ENCODE peak calls at places on chromosome 17, in nine cellular contexts. Q, N, S, E, R, Y, X, A and I are unnamed samples.

GRCh38 chr17:83171661-83172060 is 92.3 kb downstream of the METRNL start:
- DNase-seq in Y (no peak), E (no peak), Q (no peak), R (no peak), A (no peak), N (peak; percentile 72), S (no peak), X (no peak), I (peak; percentile 43)

GRCh38 chr17:38584350-38584925 is 21.3 kb downstream of the SRCIN1 start:
- DNase-seq in S (peak; percentile 34), Y (peak; percentile 87), X (peak; percentile 74), N (no peak), Q (peak; percentile 24), E (peak; percentile 27), A (peak; percentile 32), R (no peak), I (peak; percentile 60)

GRCh38 chr17:76781056-76781982 is 43.4 kb downstream of the MFSD11 start:
- DNase-seq in N (no peak), X (no peak), E (no peak), A (no peak), Y (no peak), S (no peak), Q (no peak), R (no peak), I (no peak)

GRCh38 chr17:50658602-50659001 is 23.9 kb downstream of the ABCC3 start:
- DNase-seq in R (no peak), N (no peak), S (no peak), E (no peak), Y (no peak), Q (no peak), A (no peak), X (no peak), I (no peak)

GRCh38 chr17:73969956-73970355 is 233.5 kb upstream of the RPL38 start:
- DNase-seq in A (no peak), Y (peak; percentile 80), E (no peak), S (no peak), N (no peak), Q (no peak), X (no peak), R (no peak), I (no peak)

GRCh38 chr17:1058423-1059130 is 61.6 kb downstream of the TIMM22 start:
- DNase-seq in S (no peak), Y (peak; percentile 88), R (no peak), A (peak; percentile 45), X (peak; percentile 56), Q (peak; percentile 26), N (no peak), E (no peak), I (no peak)

GRCh38 chr17:64786337-64786736 is 124.2 kb upstream of the SMURF2 start:
- DNase-seq in R (no peak), Q (no peak), N (no peak), A (peak; percentile 55), S (no peak), E (no peak), X (no peak), Y (no peak), I (no peak)

GRCh38 chr17:21418446-21419298 is 42.5 kb downstream of the KCNJ12 start:
- DNase-seq in S (no peak), Y (peak; percentile 19), A (no peak), E (no peak), N (no peak), X (no peak), R (no peak), Q (no peak), I (no peak)

GRCh38 chr17:11486726-11487310 is 111.5 kb upstream of the DNAH9 start:
- DNase-seq in S (no peak), N (peak; percentile 81), R (no peak), Q (no peak), Y (no peak), E (no peak), A (no peak), X (no peak), I (peak; percentile 26)

GRCh38 chr17:78359936-78360370 is at the start of gene SOCS3:
- DNase-seq in A (peak; percentile 86), X (peak; percentile 92), S (peak; percentile 95), Y (peak; percentile 99), E (peak; percentile 96), N (peak; percentile 99), R (peak; percentile 86), Q (peak; percentile 99), I (peak; percentile 99)

GRCh38 chr17:34146440-34147043 is 108.5 kb upstream of the CCL2 start:
- DNase-seq in S (no peak), N (no peak), X (peak; percentile 85), E (no peak), Y (peak; percentile 77), A (peak; percentile 31), Q (no peak), R (no peak), I (no peak)

GRCh38 chr17:75012320-75013076 is at the start of gene MRPL58:
- DNase-seq in E (no peak), X (peak; percentile 85), A (peak; percentile 54), S (peak; percentile 53), Y (peak; percentile 93), R (peak; percentile 72), N (peak; percentile 94), Q (peak; percentile 91), I (peak; percentile 81)
- TF ChIP-seq CTCF in E (peak; percentile 57), X (peak; percentile 58), A (peak; percentile 69), S (peak; percentile 79), Y (peak; percentile 62), R (peak; percentile 62), N (peak; percentile 74), Q (peak; percentile 65), I (peak; percentile 66)

GRCh38 chr17:81526662-81527571 is 1.3 kb upstream of the FSCN2 start:
- DNase-seq in E (no peak), Q (no peak), S (no peak), A (no peak), R (no peak), Y (no peak), X (no peak), N (no peak), I (no peak)

GRCh38 chr17:81528384-81528650 is 140 bp downstream of the FSCN2 start:
- DNase-seq in N (no peak), Q (no peak), X (no peak), R (no peak), Y (no peak), S (no peak), E (no peak), A (no peak), I (no peak)

GRCh38 chr17:81528651-81529436 is 667 bp downstream of the FSCN2 start:
- DNase-seq in Q (no peak), N (no peak), A (no peak), S (no peak), R (no peak), X (peak; percentile 67), E (no peak), Y (no peak), I (no peak)

GRCh38 chr17:81529437-81529803 is 1.2 kb downstream of the FSCN2 start:
- DNase-seq in N (no peak), X (no peak), S (no peak), A (no peak), Q (no peak), Y (no peak), E (no peak), R (no peak), I (no peak)

DNA sequence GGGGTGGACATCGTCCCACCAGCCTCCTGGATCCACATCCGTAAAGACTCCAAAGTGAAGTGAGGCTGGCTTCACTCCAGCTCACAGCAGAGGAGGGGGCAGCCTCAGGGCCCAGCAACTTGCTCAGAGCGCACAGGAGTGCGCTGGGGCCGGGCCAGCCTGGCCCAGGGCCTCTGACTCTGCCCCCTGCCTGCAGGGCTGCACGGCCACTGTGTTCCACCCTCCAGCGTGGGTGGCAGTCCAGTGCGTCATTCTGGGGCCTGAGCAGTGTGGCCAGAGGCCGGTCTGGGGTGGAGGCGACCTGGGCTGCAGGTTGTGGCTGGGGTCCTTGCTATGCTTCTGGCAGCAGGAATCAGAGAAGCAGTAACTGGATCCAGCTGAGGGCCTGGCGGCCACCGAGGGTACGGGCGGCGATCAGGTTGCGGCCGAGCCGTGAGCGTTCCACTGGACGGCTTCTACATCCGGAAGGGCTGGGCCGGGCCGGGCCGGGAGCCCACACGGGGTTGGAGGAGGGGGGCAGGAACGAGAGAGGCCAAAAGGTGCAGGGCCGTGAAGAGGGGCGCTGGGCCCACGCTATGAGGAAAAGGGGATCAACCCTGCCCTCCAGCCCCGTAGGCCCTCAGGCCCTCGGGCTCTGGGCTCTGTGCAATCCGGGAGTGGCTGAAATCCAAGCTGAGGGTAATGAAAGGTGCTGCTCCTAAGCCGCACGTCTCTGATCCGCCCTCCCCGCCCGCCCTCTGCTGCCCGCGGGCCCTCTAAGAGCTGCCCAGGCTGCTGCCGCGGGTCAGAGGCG is at the start of gene FSCN2:
- DNase-seq in A (no peak), Y (no peak), Q (no peak), S (no peak), R (no peak), X (no peak), N (no peak), E (no peak), I (no peak)
- TF ChIP-seq CTCF in A (no peak), Y (no peak), Q (peak; percentile 13), S (no peak), R (peak; percentile 26), X (no peak), N (no peak), E (peak; percentile 19), I (no peak)

DNA sequence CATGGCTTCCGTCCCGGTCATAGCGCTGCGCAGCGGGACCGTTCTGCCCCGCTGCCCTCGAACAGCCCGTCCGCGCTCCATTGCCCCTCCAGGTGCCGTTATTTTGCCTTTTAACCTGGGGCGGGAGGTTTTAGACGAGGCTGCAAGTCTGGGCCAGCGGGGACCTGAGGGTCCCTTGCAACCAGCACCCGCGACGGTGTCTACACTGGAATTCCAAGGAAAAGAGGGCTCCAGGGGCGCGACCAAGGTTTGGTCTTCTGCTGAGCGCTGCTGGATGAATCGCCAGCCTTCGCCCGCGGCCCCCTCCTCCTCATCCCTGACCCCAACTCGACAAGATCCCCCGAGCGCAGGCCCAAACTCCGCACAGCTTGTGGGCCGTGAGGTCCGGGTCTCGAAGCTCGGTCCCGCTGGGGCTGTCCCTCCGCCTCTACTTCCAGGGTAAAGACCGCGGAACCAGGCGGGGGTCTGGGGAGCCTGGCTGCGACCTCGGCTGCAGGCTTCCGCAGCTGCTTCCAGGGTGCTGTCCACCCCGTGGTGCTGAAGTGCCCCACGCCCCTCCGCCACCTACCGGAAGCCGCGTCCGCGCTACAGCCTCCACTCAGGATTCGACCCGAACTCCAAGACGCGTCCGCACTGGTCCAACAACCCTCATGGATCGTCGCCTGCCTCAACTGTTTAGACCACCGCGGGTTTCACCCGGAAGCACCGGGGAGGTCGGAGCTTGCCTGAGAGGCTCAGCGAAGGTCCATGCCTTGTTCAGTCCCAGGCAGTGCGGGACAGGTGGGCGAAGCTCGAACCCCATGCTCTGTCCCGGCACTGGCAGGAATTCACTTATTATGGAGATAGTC is 10.1 kb upstream of the CA4 start:
- DNase-seq in N (peak; percentile 93), R (peak; percentile 30), Y (peak; percentile 87), X (peak; percentile 81), S (peak; percentile 40), Q (peak; percentile 64), E (no peak), A (peak; percentile 34), I (peak; percentile 70)
- TF ChIP-seq CTCF in N (peak; percentile 77), R (peak; percentile 80), Y (peak; percentile 50), X (peak; percentile 46), S (peak; percentile 61), Q (peak; percentile 82), E (peak; percentile 84), A (peak; percentile 94), I (peak; percentile 46)

DNA sequence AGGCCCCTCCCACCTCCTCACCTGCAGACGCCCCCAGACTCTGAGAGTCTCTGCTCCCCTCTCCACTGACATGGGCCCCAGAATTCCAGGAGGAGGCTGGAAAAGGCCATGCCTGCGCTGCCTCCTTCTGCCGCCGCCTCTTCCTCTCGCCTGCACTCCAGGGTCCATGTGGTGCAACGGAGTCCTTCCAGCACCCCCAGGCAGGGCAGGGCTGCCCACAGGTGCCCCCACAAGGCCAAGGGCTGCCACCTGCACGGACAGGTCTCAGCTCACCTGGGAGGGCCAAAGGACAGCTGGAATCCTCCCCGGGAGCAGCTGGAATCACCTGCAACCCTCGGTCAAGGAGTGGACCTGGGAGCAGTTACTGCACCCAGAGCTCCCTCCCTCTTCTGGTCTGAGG is 194.9 kb downstream of the RBFOX3 start:
- DNase-seq in A (no peak), Y (no peak), R (no peak), N (no peak), X (no peak), Q (no peak), E (no peak), S (no peak), I (no peak)
- TF ChIP-seq CTCF in A (no peak), Y (no peak), R (no peak), N (no peak), X (no peak), Q (no peak), E (no peak), S (no peak), I (no peak)